ENCODE peak calls at places on chromosomes 7 and 10, in nine cellular contexts. U is hippocampal formation, S is iPS DF 6.9, P is HT-29, C is T-helper 1 cell, Y is LoVo, X is astrocyte of the spinal cord, V is heart left ventricle, Q is WERI-Rb-1. J is an unnamed sample.
A peak's percentile ranks its signal among the peaks of the same experiment; 100 is the strongest.

GRCh38 chr10:103861501-103861900 is 6.1 kb upstream of the SH3PXD2A start:
- DNase-seq in V (no peak), Y (no peak), P (no peak), S (no peak), Q (no peak), U (no peak), C (no peak), X (peak; percentile 59), J (no peak)

GRCh38 chr7:77420438-77420837 is 4.3 kb upstream of the GSAP start:
- DNase-seq in Y (no peak), X (no peak), P (no peak), U (no peak), V (no peak), Q (no peak), C (no peak), S (no peak), J (no peak)

GRCh38 chr7:35695628-35695888 is 623 bp upstream of the HERPUD2 start:
- DNase-seq in V (no peak), C (peak; percentile 49), P (no peak), Y (no peak), S (no peak), U (no peak), Q (no peak), X (no peak), J (no peak)

GRCh38 chr7:154927624-154928125 is 75.2 kb downstream of the PAXIP1 start:
- DNase-seq in C (peak; percentile 79), U (peak; percentile 87), Q (peak; percentile 72), X (peak; percentile 90), V (peak; percentile 58), S (no peak), Y (peak; percentile 90), P (peak; percentile 95), J (peak; percentile 94)

GRCh38 chr7:131524116-131524515 is 32.3 kb downstream of the PODXL start:
- DNase-seq in S (no peak), X (no peak), U (no peak), P (no peak), Y (no peak), C (no peak), Q (no peak), V (no peak), J (no peak)

GRCh38 chr10:1602037-1602471 is 135.3 kb downstream of the ADARB2 start:
- DNase-seq in Q (no peak), X (no peak), C (no peak), Y (no peak), V (no peak), S (no peak), U (no peak), P (no peak), J (no peak)

GRCh38 chr10:5813091-5813340 is 218 bp downstream of the GDI2 start:
- DNase-seq in V (no peak), U (no peak), P (no peak), Q (no peak), Y (no peak), C (no peak), X (no peak), S (no peak), J (no peak)

GRCh38 chr7:724298-724697 is 2.2 kb upstream of the DNAAF5 start:
- DNase-seq in C (no peak), U (no peak), X (no peak), P (no peak), Y (no peak), S (no peak), Q (no peak), V (no peak), J (no peak)

GRCh38 chr7:102897856-102898531 is 14.8 kb upstream of the LRRC17 start:
- DNase-seq in Q (no peak), P (no peak), Y (no peak), U (no peak), S (no peak), X (no peak), C (no peak), V (no peak), J (no peak)

GRCh38 chr10:112177247-112177646 is 6.3 kb downstream of the GPAM start:
- DNase-seq in Q (no peak), P (no peak), V (no peak), C (no peak), U (no peak), Y (no peak), S (no peak), X (no peak), J (no peak)

GRCh38 chr7:119065966-119066365 is 841.5 kb downstream of the ANKRD7 start:
- DNase-seq in Y (no peak), S (no peak), V (no peak), P (no peak), X (no peak), Q (no peak), C (no peak), U (no peak), J (no peak)

GRCh38 chr10:28875535-28876208 is 198.4 kb downstream of the BAMBI start:
- DNase-seq in Y (no peak), V (no peak), U (peak; percentile 14), C (no peak), Q (no peak), X (peak; percentile 71), S (peak; percentile 4), P (no peak), J (peak; percentile 30)

GRCh38 chr7:77766801-77767605 is 31.2 kb downstream of the TMEM60 start:
- DNase-seq in S (no peak), V (no peak), Q (no peak), Y (no peak), U (no peak), P (no peak), C (no peak), X (no peak), J (no peak)

GRCh38 chr10:107364872-107365271 is 200.4 kb upstream of the SORCS1 start:
- DNase-seq in C (no peak), U (no peak), P (no peak), Y (no peak), V (no peak), Q (no peak), S (no peak), X (no peak), J (no peak)

GRCh38 chr10:53839437-53840039 is 961.5 kb downstream of the PCDH15 start:
- DNase-seq in S (no peak), Y (peak; percentile 30), C (no peak), V (no peak), X (peak; percentile 42), Q (no peak), P (peak; percentile 65), U (peak; percentile 20), J (no peak)

GRCh38 chr10:48655426-48656240 is 29.0 kb upstream of the WDFY4 start:
- DNase-seq in S (no peak), V (peak; percentile 87), Q (no peak), X (peak; percentile 74), U (peak; percentile 28), P (peak; percentile 65), C (no peak), Y (peak; percentile 58), J (peak; percentile 92)

GRCh38 chr7:4820405-4820967 is 41.3 kb downstream of the PAPOLB start:
- DNase-seq in S (no peak), Y (no peak), C (no peak), Q (no peak), P (no peak), X (no peak), V (no peak), U (no peak), J (no peak)

GRCh38 chr10:45602082-45602730 is 70.4 kb downstream of the ZFAND4 start:
- DNase-seq in X (peak; percentile 51), S (no peak), V (no peak), U (no peak), P (no peak), Y (no peak), C (no peak), Q (no peak), J (no peak)